ENCODE peak calls at places on chromosomes 3 and 15, in seven cellular contexts. A, E, G, S, Q, C and J are unnamed samples.

GRCh38 chr3:62332771-62333381 is 40.5 kb downstream of the FEZF2 start:
- DNase-seq in A (peak), E (no peak), G (no peak), S (no peak), Q (no peak), C (no peak), J (no peak)

GRCh38 chr3:133377396-133377795 is 22.5 kb upstream of the BFSP2 start:
- DNase-seq in A (peak), E (no peak), G (no peak), S (no peak), Q (peak), C (no peak), J (peak)

GRCh38 chr15:96327155-96327741 is 3.3 kb upstream of the NR2F2 start:
- DNase-seq in A (peak), E (no peak), G (no peak), S (no peak), Q (no peak), C (no peak), J (peak)

GRCh38 chr3:168248383-168249047 is 152.8 kb upstream of the GOLIM4 start:
- DNase-seq in A (peak), E (no peak), G (no peak), S (no peak), Q (no peak), C (no peak), J (peak)

GRCh38 chr3:58577269-58577821 is at the start of gene FAM107A:
- DNase-seq in A (peak), E (no peak), G (no peak), S (no peak), Q (peak), C (no peak), J (no peak)

GRCh38 chr3:15360786-15361493 is 28.6 kb upstream of the SH3BP5 start:
- DNase-seq in A (peak), E (no peak), G (peak), S (no peak), Q (peak), C (no peak), J (no peak)

GRCh38 chr3:69746119-69746518 is 6.9 kb downstream of the MITF start:
- DNase-seq in A (no peak), E (no peak), G (no peak), S (no peak), Q (no peak), C (no peak), J (no peak)

GRCh38 chr3:187770224-187770623 is 25.0 kb upstream of the BCL6 start:
- DNase-seq in A (no peak), E (no peak), G (no peak), S (no peak), Q (no peak), C (no peak), J (no peak)

GRCh38 chr15:95845862-95846515 is 484.5 kb upstream of the NR2F2 start:
- DNase-seq in A (peak), E (no peak), G (no peak), S (no peak), Q (no peak), C (no peak), J (no peak)

GRCh38 chr3:131541288-131541687 is 38.5 kb upstream of the MRPL3 start:
- DNase-seq in A (no peak), E (no peak), G (no peak), S (no peak), Q (no peak), C (no peak), J (no peak)

GRCh38 chr3:171799501-171799900 is 10.8 kb downstream of the PLD1 start:
- DNase-seq in A (no peak), E (no peak), G (no peak), S (no peak), Q (no peak), C (no peak), J (no peak)

GRCh38 chr3:10283638-10284037 is 9.1 kb downstream of the GHRL start:
- DNase-seq in A (no peak), E (no peak), G (no peak), S (no peak), Q (no peak), C (no peak), J (no peak)

GRCh38 chr15:75760689-75761435 is 48.2 kb upstream of the CSPG4 start:
- DNase-seq in A (no peak), E (no peak), G (no peak), S (no peak), Q (no peak), C (no peak), J (no peak)

GRCh38 chr3:2623463-2623862 is 486.7 kb downstream of the IL5RA start:
- DNase-seq in A (no peak), E (no peak), G (no peak), S (no peak), Q (no peak), C (no peak), J (no peak)

GRCh38 chr3:194447161-194447560 is 39.6 kb downstream of the ATP13A3 start:
- DNase-seq in A (no peak), E (no peak), G (no peak), S (no peak), Q (no peak), C (no peak), J (no peak)

GRCh38 chr3:145313751-145314150 is 847.2 kb downstream of the PLOD2 start:
- DNase-seq in A (no peak), E (no peak), G (no peak), S (no peak), Q (no peak), C (no peak), J (no peak)

GRCh38 chr3:4426782-4427344 is 40.2 kb downstream of the SUMF1 start:
- DNase-seq in A (peak), E (no peak), G (no peak), S (no peak), Q (peak), C (no peak), J (peak)

GRCh38 chr15:69751575-69751974 is 299.0 kb downstream of the RPLP1 start:
- DNase-seq in A (no peak), E (no peak), G (no peak), S (no peak), Q (no peak), C (no peak), J (no peak)

GRCh38 chr3:145032790-145033189 is 1061.2 kb downstream of the DIPK2A start:
- DNase-seq in A (no peak), E (no peak), G (no peak), S (no peak), Q (no peak), C (no peak), J (no peak)

GRCh38 chr3:128847631-128848370 is 31.6 kb upstream of the ACAD9 start:
- DNase-seq in A (no peak), E (no peak), G (no peak), S (no peak), Q (no peak), C (no peak), J (no peak)

GRCh38 chr15:70424937-70425411 is 327.3 kb upstream of the TLE3 start:
- DNase-seq in A (no peak), E (no peak), G (no peak), S (peak), Q (no peak), C (no peak), J (no peak)

GRCh38 chr3:15052335-15053242 is 12.5 kb downstream of the MRPS25 start:
- DNase-seq in A (no peak), E (no peak), G (no peak), S (no peak), Q (no peak), C (no peak), J (no peak)

GRCh38 chr3:194995922-194996321 is 275.0 kb downstream of the XXYLT1 start:
- DNase-seq in A (no peak), E (no peak), G (no peak), S (no peak), Q (no peak), C (no peak), J (no peak)

GRCh38 chr3:15160662-15161061 is 45.4 kb upstream of the CAPN7 start:
- DNase-seq in A (no peak), E (no peak), G (no peak), S (no peak), Q (no peak), C (no peak), J (no peak)

GRCh38 chr3:18134386-18135082 is 290.6 kb downstream of the SATB1 start:
- DNase-seq in A (peak), E (no peak), G (no peak), S (no peak), Q (peak), C (no peak), J (peak)

GRCh38 chr3:17979911-17980310 is 237.5 kb upstream of the TBC1D5 start:
- DNase-seq in A (no peak), E (no peak), G (no peak), S (no peak), Q (no peak), C (no peak), J (no peak)

GRCh38 chr3:27573780-27574437 is 89.7 kb upstream of the SLC4A7 start:
- DNase-seq in A (no peak), E (no peak), G (no peak), S (no peak), Q (no peak), C (no peak), J (no peak)

GRCh38 chr3:183766107-183766506 is 59.3 kb downstream of the MAP6D1 start:
- DNase-seq in A (no peak), E (no peak), G (no peak), S (no peak), Q (no peak), C (no peak), J (no peak)

GRCh38 chr15:96360581-96361308 is 30.2 kb downstream of the NR2F2 start:
- DNase-seq in A (no peak), E (no peak), G (no peak), S (no peak), Q (no peak), C (no peak), J (no peak)

GRCh38 chr3:52213005-52213404 is 12.4 kb downstream of the TLR9 start:
- DNase-seq in A (no peak), E (no peak), G (no peak), S (no peak), Q (no peak), C (no peak), J (no peak)

GRCh38 chr3:2578560-2578959 is 479.9 kb downstream of the CNTN4 start:
- DNase-seq in A (no peak), E (no peak), G (no peak), S (no peak), Q (no peak), C (no peak), J (no peak)

GRCh38 chr15:69034352-69034751 is 19.9 kb downstream of the NOX5 start:
- DNase-seq in A (peak), E (no peak), G (no peak), S (no peak), Q (peak), C (no peak), J (peak)

GRCh38 chr3:43707266-43707665 is 16.5 kb downstream of the ABHD5 start:
- DNase-seq in A (no peak), E (no peak), G (no peak), S (no peak), Q (no peak), C (no peak), J (no peak)

GRCh38 chr3:144652573-144652972 is 681.0 kb downstream of the DIPK2A start:
- DNase-seq in A (peak), E (no peak), G (no peak), S (no peak), Q (peak), C (no peak), J (no peak)

GRCh38 chr3:143330316-143330868 is 210.8 kb downstream of the CHST2 start:
- DNase-seq in A (no peak), E (no peak), G (no peak), S (no peak), Q (no peak), C (no peak), J (no peak)

GRCh38 chr15:68149059-68149458 is 56.1 kb downstream of the CALML4 start:
- DNase-seq in A (peak), E (no peak), G (no peak), S (no peak), Q (peak), C (no peak), J (no peak)

GRCh38 chr3:27253831-27254230 is 115.4 kb downstream of the NEK10 start:
- DNase-seq in A (peak), E (peak), G (no peak), S (peak), Q (no peak), C (no peak), J (peak)

GRCh38 chr3:195269375-195270078 is 1.4 kb downstream of the XXYLT1 start:
- DNase-seq in A (no peak), E (no peak), G (no peak), S (no peak), Q (no peak), C (no peak), J (no peak)